ENCODE peak calls at places on chromosomes 12 and 14, in seven cellular contexts. N is CD8-positive, alpha-beta T cell; Y is stomach; A is lung; I is brain microvascular endothelial cell; K is cardiac muscle cell; G is heart right ventricle. Z is an unnamed sample.

GRCh38 chr12:102948941-102949352 is 8.5 kb upstream of the ASCL1 start:
- DNase-seq in K (peak; percentile 60), Y (peak; percentile 63), G (peak; percentile 41), I (peak; percentile 53), N (peak; percentile 62), A (no peak), Z (peak; percentile 64)

GRCh38 chr14:53011053-53011462 is 60.2 kb upstream of the FERMT2 start:
- DNase-seq in K (peak; percentile 99), A (peak; percentile 66), N (no peak), G (peak; percentile 61), I (peak; percentile 97), Y (peak; percentile 41), Z (peak; percentile 89)

GRCh38 chr14:73753887-73754880 is 40.0 kb upstream of the PNMA1 start:
- DNase-seq in K (peak; percentile 38), A (no peak), N (no peak), Y (no peak), I (no peak), G (no peak), Z (peak; percentile 56)

GRCh38 chr12:47813491-47814196 is 6.1 kb downstream of the HDAC7 start:
- DNase-seq in Y (no peak), I (no peak), N (no peak), K (no peak), G (no peak), A (no peak), Z (no peak)

GRCh38 chr14:104158827-104159798 is 20.7 kb downstream of the KIF26A start:
- DNase-seq in G (peak; percentile 73), N (no peak), Y (peak; percentile 64), I (no peak), A (no peak), K (no peak), Z (no peak)

GRCh38 chr12:95582230-95583058 is 31.2 kb upstream of the USP44 start:
- DNase-seq in A (no peak), N (no peak), I (peak; percentile 18), Y (no peak), G (no peak), K (peak; percentile 61), Z (peak; percentile 71)

GRCh38 chr14:73786942-73787759 is 64.5 kb upstream of the PTGR2 start:
- DNase-seq in N (peak; percentile 64), I (no peak), G (peak; percentile 79), Y (peak; percentile 75), A (peak; percentile 64), K (peak; percentile 58), Z (peak; percentile 56)

GRCh38 chr12:129080821-129081220 is 227.5 kb downstream of the GLT1D1 start:
- DNase-seq in I (no peak), G (no peak), N (no peak), Y (no peak), A (no peak), K (no peak), Z (no peak)

GRCh38 chr12:76919388-76920181 is 40.8 kb upstream of the CSRP2 start:
- DNase-seq in I (no peak), G (no peak), A (no peak), Y (no peak), N (no peak), K (no peak), Z (no peak)

GRCh38 chr14:68476212-68476964 is 316.5 kb downstream of the ZFP36L1 start:
- DNase-seq in Y (no peak), A (no peak), N (no peak), G (peak; percentile 33), I (peak; percentile 90), K (peak; percentile 91), Z (peak; percentile 85)

GRCh38 chr12:71640316-71640715 is 23.3 kb downstream of the ZFC3H1 start:
- DNase-seq in N (no peak), A (no peak), I (no peak), K (no peak), Y (peak; percentile 28), G (no peak), Z (no peak)
- H3K36me3 ChIP-seq in N (peaks cover 27% of the 10 kb centered on the region), A (peaks cover 23% of the 10 kb centered on the region), I (peaks cover 74% of the 10 kb centered on the region), K (peaks cover 78% of the 10 kb centered on the region), Y (peaks cover 91% of the 10 kb centered on the region), G (peaks cover 4% of the 10 kb centered on the region), Z (peaks cover 50% of the 10 kb centered on the region)

GRCh38 chr12:108649126-108649525 is 15.4 kb upstream of the SELPLG start:
- DNase-seq in N (no peak), G (no peak), K (no peak), I (peak; percentile 46), Y (no peak), A (no peak), Z (no peak)

GRCh38 chr12:108647199-108647935 is 13.7 kb upstream of the SELPLG start:
- DNase-seq in I (no peak), Y (no peak), K (no peak), G (no peak), N (no peak), A (no peak), Z (no peak)

GRCh38 chr12:108646597-108647190 is 13.0 kb upstream of the SELPLG start:
- DNase-seq in I (no peak), Y (no peak), A (no peak), N (no peak), K (no peak), G (no peak), Z (no peak)

GRCh38 chr12:108648371-108648770 is 14.7 kb upstream of the SELPLG start:
- DNase-seq in A (no peak), G (no peak), K (no peak), N (no peak), I (no peak), Y (no peak), Z (no peak)

GRCh38 chr12:108647936-108648287 is 14.2 kb upstream of the SELPLG start:
- DNase-seq in A (no peak), K (no peak), G (no peak), I (no peak), N (no peak), Y (no peak), Z (no peak)
- H3K36me3 ChIP-seq in A (peaks cover 34% of the 10 kb centered on the region), K (peaks cover 53% of the 10 kb centered on the region), G (no peaks in the 10 kb centered on the region), I (peaks cover 71% of the 10 kb centered on the region), N (no peaks in the 10 kb centered on the region), Y (peaks cover 73% of the 10 kb centered on the region), Z (peaks cover 74% of the 10 kb centered on the region)

GRCh38 chr14:29806124-29806517 is 121.5 kb downstream of the PRKD1 start:
- DNase-seq in K (peak; percentile 20), I (no peak), Y (no peak), N (no peak), G (no peak), A (no peak), Z (no peak)
- H3K36me3 ChIP-seq in K (no peaks in the 10 kb centered on the region), I (no peaks in the 10 kb centered on the region), Y (no peaks in the 10 kb centered on the region), N (no peaks in the 10 kb centered on the region), G (no peaks in the 10 kb centered on the region), A (no peaks in the 10 kb centered on the region), Z (no peaks in the 10 kb centered on the region)

GRCh38 chr12:113374823-113375428 is 16.5 kb downstream of the PLBD2 start:
- DNase-seq in G (no peak), Y (no peak), A (no peak), N (no peak), I (no peak), K (no peak), Z (no peak)
- H3K36me3 ChIP-seq in G (no peaks in the 10 kb centered on the region), Y (peaks cover 88% of the 10 kb centered on the region), A (peaks cover 13% of the 10 kb centered on the region), N (no peaks in the 10 kb centered on the region), I (peaks cover 15% of the 10 kb centered on the region), K (peaks cover 3% of the 10 kb centered on the region), Z (peaks cover 19% of the 10 kb centered on the region)

GRCh38 chr12:51959921-51960320 is 8.4 kb downstream of the ACVR1B start:
- DNase-seq in A (no peak), N (no peak), Y (no peak), G (no peak), K (no peak), I (no peak), Z (no peak)

GRCh38 chr12:51960890-51961289 is 9.4 kb downstream of the ACVR1B start:
- DNase-seq in I (no peak), G (no peak), K (no peak), N (no peak), A (no peak), Y (no peak), Z (no peak)

GRCh38 chr12:51961834-51962233 is 10.3 kb downstream of the ACVR1B start:
- DNase-seq in Y (no peak), G (no peak), N (no peak), I (no peak), A (no peak), K (no peak), Z (peak; percentile 28)

GRCh38 chr12:51960488-51960887 is 9.0 kb downstream of the ACVR1B start:
- DNase-seq in A (no peak), G (no peak), I (no peak), K (no peak), Y (no peak), N (no peak), Z (no peak)

DNA sequence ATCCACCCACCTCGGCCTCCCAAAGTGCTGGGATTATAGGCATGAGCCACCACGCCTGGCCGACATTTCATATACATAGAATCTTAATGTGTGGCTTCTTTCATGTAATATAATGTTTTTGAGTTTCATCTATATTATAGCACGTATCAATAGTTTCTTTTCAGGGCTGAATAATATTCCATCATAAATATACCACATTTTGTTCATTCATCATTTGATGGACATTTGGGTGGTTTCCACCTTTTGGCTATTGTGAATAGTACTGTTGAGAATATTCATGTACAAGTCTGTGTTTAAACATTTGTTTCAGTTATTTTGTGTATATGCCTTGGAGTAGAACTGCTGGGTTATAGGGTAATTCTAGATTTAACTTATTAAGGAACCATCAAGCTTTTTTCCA is 12.0 kb downstream of the ACVR1B start:
- DNase-seq in Y (no peak), I (no peak), N (no peak), A (no peak), K (no peak), G (no peak), Z (no peak)
- H3K36me3 ChIP-seq in Y (peaks cover 7% of the 10 kb centered on the region), I (no peaks in the 10 kb centered on the region), N (no peaks in the 10 kb centered on the region), A (no peaks in the 10 kb centered on the region), K (peaks cover 4% of the 10 kb centered on the region), G (no peaks in the 10 kb centered on the region), Z (peaks cover 9% of the 10 kb centered on the region)

GRCh38 chr12:53068811-53069585 is 10.2 kb downstream of the SPRYD3 start:
- DNase-seq in G (no peak), I (no peak), N (no peak), K (peak; percentile 14), Y (no peak), A (no peak), Z (no peak)
- H3K36me3 ChIP-seq in G (no peaks in the 10 kb centered on the region), I (peaks cover 26% of the 10 kb centered on the region), N (peaks cover 36% of the 10 kb centered on the region), K (no peaks in the 10 kb centered on the region), Y (peaks cover 92% of the 10 kb centered on the region), A (no peaks in the 10 kb centered on the region), Z (peaks cover 4% of the 10 kb centered on the region)

GRCh38 chr12:100216337-100216736 is 15.7 kb downstream of the ACTR6 start:
- DNase-seq in K (no peak), A (no peak), I (no peak), G (no peak), N (no peak), Y (no peak), Z (no peak)

GRCh38 chr12:100213016-100213891 is 12.6 kb downstream of the ACTR6 start:
- DNase-seq in A (no peak), K (no peak), I (no peak), N (no peak), G (no peak), Y (no peak), Z (no peak)

GRCh38 chr12:100215209-100215608 is 14.6 kb downstream of the ACTR6 start:
- DNase-seq in I (no peak), K (no peak), A (no peak), G (no peak), Y (no peak), N (no peak), Z (no peak)

GRCh38 chr12:100211698-100212097 is 11.1 kb downstream of the ACTR6 start:
- DNase-seq in G (no peak), N (no peak), K (no peak), A (no peak), Y (no peak), I (no peak), Z (no peak)

GRCh38 chr12:100214518-100214917 is 13.9 kb downstream of the ACTR6 start:
- DNase-seq in A (no peak), Y (no peak), I (no peak), K (no peak), G (no peak), N (no peak), Z (no peak)
- H3K36me3 ChIP-seq in A (peaks cover 18% of the 10 kb centered on the region), Y (peaks cover 75% of the 10 kb centered on the region), I (peaks cover 13% of the 10 kb centered on the region), K (peaks cover 49% of the 10 kb centered on the region), G (no peaks in the 10 kb centered on the region), N (peaks cover 18% of the 10 kb centered on the region), Z (peaks cover 14% of the 10 kb centered on the region)